ENCODE peak calls at places on chromosomes 3 and 15, in nine cellular contexts. I, Q, B, P, K, S, W, G and E are unnamed samples.

GRCh38 chr3:170356596-170357175 is 829 bp upstream of the SKIL start:
- DNase-seq in I (peak), Q (peak), B (no peak), P (peak), K (no peak), S (peak), W (no peak), G (peak), E (peak)

GRCh38 chr3:133117342-133117741 is 79.2 kb downstream of the TMEM108 start:
- DNase-seq in I (no peak), Q (no peak), B (peak), P (no peak), K (no peak), S (no peak), W (no peak), G (no peak), E (no peak)

GRCh38 chr3:16334909-16335308 is 69.9 kb downstream of the OXNAD1 start:
- DNase-seq in I (peak), Q (no peak), B (no peak), P (no peak), K (peak), S (no peak), W (no peak), G (no peak), E (no peak)

GRCh38 chr3:181730934-181731333 is 19.2 kb downstream of the SOX2 start:
- DNase-seq in I (no peak), Q (no peak), B (no peak), P (no peak), K (no peak), S (no peak), W (no peak), G (no peak), E (no peak)

GRCh38 chr3:124707667-124708066 is 22.6 kb upstream of the UMPS start:
- DNase-seq in I (no peak), Q (no peak), B (no peak), P (no peak), K (no peak), S (no peak), W (no peak), G (no peak), E (no peak)

GRCh38 chr3:10743366-10744097 is 72.5 kb upstream of the SLC6A11 start:
- DNase-seq in I (no peak), Q (no peak), B (no peak), P (no peak), K (no peak), S (no peak), W (no peak), G (no peak), E (peak)

GRCh38 chr3:57956833-57957174 is 51.4 kb upstream of the FLNB start:
- DNase-seq in I (no peak), Q (no peak), B (no peak), P (no peak), K (no peak), S (no peak), W (no peak), G (no peak), E (no peak)

GRCh38 chr3:184200825-184201224 is 14.8 kb downstream of the ABCF3 start:
- DNase-seq in I (no peak), Q (no peak), B (no peak), P (no peak), K (no peak), S (no peak), W (no peak), G (no peak), E (no peak)

GRCh38 chr15:45499426-45499825 is 23.1 kb downstream of the SLC30A4 start:
- DNase-seq in I (no peak), Q (no peak), B (no peak), P (no peak), K (no peak), S (no peak), W (no peak), G (no peak), E (no peak)

GRCh38 chr15:63506537-63507035 is 2.2 kb downstream of the USP3 start:
- DNase-seq in I (peak), Q (peak), B (no peak), P (no peak), K (no peak), S (no peak), W (no peak), G (no peak), E (no peak)

GRCh38 chr3:129594907-129595390 is 11.5 kb downstream of the PLXND1 start:
- DNase-seq in I (no peak), Q (no peak), B (no peak), P (no peak), K (no peak), S (no peak), W (no peak), G (no peak), E (no peak)

GRCh38 chr3:171962137-171962720 is 77.1 kb upstream of the FNDC3B start:
- DNase-seq in I (no peak), Q (no peak), B (no peak), P (no peak), K (no peak), S (no peak), W (no peak), G (no peak), E (no peak)

GRCh38 chr15:100803158-100803440 is 76.5 kb upstream of the ALDH1A3 start:
- DNase-seq in I (no peak), Q (no peak), B (no peak), P (no peak), K (no peak), S (no peak), W (no peak), G (no peak), E (no peak)